ENCODE peak calls at places on chromosome 11, in four cellular contexts. O is substantia nigra, L is type B pancreatic cell, T is colonic mucosa. A is an unnamed sample.

GRCh38 chr11:60131943-60132342 is 43.5 kb downstream of the MS4A2 start:
- DNase-seq in T (no peak), L (no peak), O (no peak), A (no peak)

GRCh38 chr11:1153105-1153950 is 4.4 kb upstream of the MUC5AC start:
- DNase-seq in T (peak), L (peak), O (no peak), A (no peak)

GRCh38 chr11:69652999-69653398 is 12.0 kb downstream of the CCND1 start:
- DNase-seq in T (no peak), O (no peak), L (no peak), A (no peak)

GRCh38 chr11:60370811-60371297 is 7.5 kb upstream of the MS4A7 start:
- DNase-seq in O (no peak), T (no peak), L (no peak), A (no peak)

GRCh38 chr11:92306966-92307504 is 82.4 kb downstream of the FAT3 start:
- DNase-seq in T (no peak), O (no peak), L (no peak), A (no peak)

GRCh38 chr11:45872513-45873356 is 12.7 kb upstream of the MAPK8IP1 start:
- DNase-seq in T (no peak), L (no peak), O (peak), A (peak)

GRCh38 chr11:35553831-35554230 is 28.4 kb upstream of the PAMR1 start:
- DNase-seq in O (no peak), T (no peak), L (no peak), A (no peak)

GRCh38 chr11:31825453-31826391 is 14.6 kb upstream of the PAX6 start:
- DNase-seq in O (no peak), L (no peak), T (no peak), A (no peak)

GRCh38 chr11:394858-395655 is 1.0 kb downstream of the PKP3 start:
- DNase-seq in L (no peak), O (no peak), T (peak), A (no peak)

GRCh38 chr11:116173506-116173905 is 599.3 kb downstream of the BUD13 start:
- DNase-seq in T (peak), L (no peak), O (no peak), A (no peak)

GRCh38 chr11:100851129-100851528 is 164.0 kb downstream of the ARHGAP42 start:
- DNase-seq in O (no peak), L (no peak), T (no peak), A (no peak)

GRCh38 chr11:132062031-132062430 is 691.6 kb downstream of the NTM start:
- DNase-seq in O (no peak), T (no peak), L (no peak), A (no peak)

GRCh38 chr11:35918716-35919115 is 25.1 kb upstream of the LDLRAD3 start:
- DNase-seq in T (no peak), L (no peak), O (no peak), A (no peak)

GRCh38 chr11:79043726-79044125 is 397.1 kb downstream of the TENM4 start:
- DNase-seq in O (no peak), T (no peak), L (no peak), A (no peak)

GRCh38 chr11:96237759-96238158 is 105.2 kb downstream of the MAML2 start:
- DNase-seq in L (no peak), T (no peak), O (no peak), A (no peak)

GRCh38 chr11:114827043-114827442 is 148.7 kb downstream of the NXPE2 start:
- DNase-seq in O (no peak), T (no peak), L (no peak), A (no peak)

GRCh38 chr11:93196816-93197382 is 892 bp downstream of the SLC36A4 start:
- DNase-seq in O (no peak), L (no peak), T (no peak), A (no peak)

GRCh38 chr11:45078236-45079074 is 68.0 kb upstream of the PRDM11 start:
- DNase-seq in L (no peak), O (no peak), T (no peak), A (no peak)

GRCh38 chr11:21414928-21415327 is 745.5 kb downstream of the NELL1 start:
- DNase-seq in O (no peak), L (no peak), T (no peak), A (no peak)

GRCh38 chr11:14423633-14424032 is 64.7 kb upstream of the RRAS2 start:
- DNase-seq in O (no peak), T (no peak), L (no peak), A (peak)

GRCh38 chr11:118628432-118628831 is 21.0 kb downstream of the PHLDB1 start:
- DNase-seq in T (no peak), L (no peak), O (peak), A (no peak)

GRCh38 chr11:68503281-68503687 is 42.7 kb downstream of the PPP6R3 start:
- DNase-seq in L (no peak), T (no peak), O (no peak), A (no peak)

GRCh38 chr11:102407901-102408300 is 44.7 kb downstream of the TMEM123 start:
- DNase-seq in L (no peak), T (no peak), O (no peak), A (no peak)

GRCh38 chr11:104872393-104872792 is 25.9 kb downstream of the CASP12 start:
- DNase-seq in L (no peak), O (no peak), T (no peak), A (no peak)

GRCh38 chr11:82797595-82797971 is 63.9 kb upstream of the FAM181B start:
- DNase-seq in L (no peak), T (no peak), O (peak), A (no peak)

A was measured in AML-193.